ENCODE peak calls at places on chromosomes 13 and 19, in ten cellular contexts. A, I, Q, O, S, P, K, Y, N and Z are unnamed samples.

GRCh38 chr13:50616101-50616500 is 227.4 kb downstream of the DLEU7 start:
- DNase-seq in I (peak; percentile 89), K (no peak), S (peak; percentile 60), P (no peak), Q (peak; percentile 55), A (peak; percentile 51), Y (no peak), N (no peak), O (peak; percentile 69), Z (no peak)

GRCh38 chr13:44068737-44069136 is 189.0 kb downstream of the LACC1 start:
- DNase-seq in N (no peak), A (peak; percentile 86), S (peak; percentile 39), O (peak; percentile 64), K (no peak), P (no peak), I (peak; percentile 58), Y (no peak), Q (peak; percentile 85), Z (peak; percentile 34)

GRCh38 chr13:24087611-24088235 is 72.8 kb upstream of the SPATA13 start:
- DNase-seq in P (no peak), Y (no peak), N (peak; percentile 35), A (no peak), O (no peak), I (no peak), K (peak; percentile 25), Q (no peak), S (no peak), Z (no peak)

GRCh38 chr13:59746291-59746962 is 417.3 kb downstream of the DIAPH3 start:
- DNase-seq in K (no peak), N (no peak), A (peak; percentile 62), Y (no peak), Q (peak; percentile 47), S (peak; percentile 58), O (peak; percentile 26), I (peak; percentile 58), P (no peak), Z (peak; percentile 31)

GRCh38 chr13:58963321-58963720 is 1200.4 kb downstream of the DIAPH3 start:
- DNase-seq in N (no peak), A (no peak), O (no peak), P (no peak), S (no peak), I (no peak), Q (peak; percentile 19), K (no peak), Y (no peak), Z (no peak)

GRCh38 chr13:48626077-48626449 is 27.7 kb upstream of the CYSLTR2 start:
- DNase-seq in N (no peak), A (peak; percentile 53), K (peak; percentile 39), Q (peak; percentile 6), O (peak; percentile 86), S (peak; percentile 77), I (no peak), Y (no peak), P (no peak), Z (no peak)

GRCh38 chr13:96492758-96493157 is 402.9 kb downstream of the HS6ST3 start:
- DNase-seq in K (no peak), P (no peak), Q (no peak), A (no peak), S (no peak), O (no peak), I (no peak), N (no peak), Y (no peak), Z (no peak)

GRCh38 chr13:97028441-97029299 is 34.4 kb upstream of the OXGR1 start:
- DNase-seq in K (peak; percentile 24), Y (no peak), Q (peak; percentile 61), A (peak; percentile 40), I (peak; percentile 78), P (peak; percentile 41), S (peak; percentile 62), N (no peak), O (peak; percentile 67), Z (no peak)

GRCh38 chr19:46180701-46181385 is 32.8 kb downstream of the IGFL2 start:
- DNase-seq in K (no peak), P (no peak), I (peak; percentile 79), O (peak; percentile 26), A (peak; percentile 22), Y (no peak), N (no peak), Q (peak; percentile 72), S (peak; percentile 57), Z (no peak)

GRCh38 chr19:56092685-56093631 is 28.1 kb downstream of the ZNF787 start:
- DNase-seq in Q (no peak), N (no peak), I (no peak), P (no peak), O (no peak), Y (no peak), S (no peak), A (no peak), K (no peak), Z (no peak)

GRCh38 chr13:95896302-95896701 is 156.9 kb downstream of the UGGT2 start:
- DNase-seq in P (no peak), N (no peak), O (no peak), I (peak; percentile 2), S (peak; percentile 69), Y (no peak), Q (peak; percentile 36), K (no peak), A (peak; percentile 51), Z (no peak)

GRCh38 chr19:39409886-39410619 is 2.4 kb upstream of the PLEKHG2 start:
- DNase-seq in O (peak; percentile 67), P (peak; percentile 85), S (peak; percentile 65), Y (peak; percentile 92), Q (peak; percentile 83), A (no peak), K (peak; percentile 86), N (peak; percentile 87), I (peak; percentile 92), Z (no peak)

GRCh38 chr13:71320452-71320851 is 546.6 kb downstream of the DACH1 start:
- DNase-seq in I (peak; percentile 29), Q (peak; percentile 6), O (peak; percentile 19), S (no peak), P (no peak), Y (no peak), N (no peak), A (peak; percentile 41), K (no peak), Z (no peak)

GRCh38 chr19:13079542-13079986 is 23.1 kb downstream of the LYL1 start:
- DNase-seq in O (no peak), K (peak; percentile 65), I (peak; percentile 95), A (peak; percentile 50), N (peak; percentile 71), P (no peak), S (peak; percentile 84), Y (peak; percentile 79), Q (peak; percentile 76), Z (peak; percentile 70)
- TF ChIP-seq CTCF in O (no peak), K (no peak), I (no peak), A (no peak), N (no peak), P (no peak), S (no peak), Y (no peak), Q (no peak), Z (peak; percentile 23)

GRCh38 chr19:48415395-48415794 is 21.9 kb downstream of the GRIN2D start:
- DNase-seq in Q (peak; percentile 64), A (peak; percentile 36), I (peak; percentile 69), S (peak; percentile 26), O (peak; percentile 65), K (peak; percentile 68), P (peak; percentile 70), N (peak; percentile 83), Y (peak; percentile 87), Z (no peak)
- H3K4me3 ChIP-seq in Q (peak overlapping the region; percentile 34), A (no peak overlapping the region), I (no peak overlapping the region), S (no peak overlapping the region), O (peak overlapping the region; percentile 43), K (peak overlapping the region; percentile 25), P (peak overlapping the region; percentile 27), N (no peak overlapping the region), Y (peak overlapping the region; percentile 19), Z (no peak overlapping the region)

GRCh38 chr19:11202488-11203193 is 5.3 kb upstream of the KANK2 start:
- DNase-seq in S (no peak), N (no peak), K (no peak), Y (no peak), O (no peak), I (no peak), P (no peak), Q (no peak), A (no peak), Z (no peak)

GRCh38 chr19:11204076-11204602 is 6.8 kb upstream of the KANK2 start:
- DNase-seq in A (no peak), Q (no peak), N (no peak), Y (no peak), I (no peak), K (no peak), O (no peak), P (no peak), S (no peak), Z (no peak)

GRCh38 chr19:11204943-11205349 is 7.6 kb upstream of the KANK2 start:
- DNase-seq in O (no peak), K (no peak), N (no peak), Y (no peak), S (no peak), A (no peak), Q (no peak), I (peak; percentile 45), P (no peak), Z (no peak)

GRCh38 chr19:11201791-11202190 is 4.4 kb upstream of the KANK2 start:
- DNase-seq in N (no peak), P (no peak), K (no peak), O (no peak), A (no peak), Q (no peak), Y (no peak), I (no peak), S (no peak), Z (no peak)

DNA sequence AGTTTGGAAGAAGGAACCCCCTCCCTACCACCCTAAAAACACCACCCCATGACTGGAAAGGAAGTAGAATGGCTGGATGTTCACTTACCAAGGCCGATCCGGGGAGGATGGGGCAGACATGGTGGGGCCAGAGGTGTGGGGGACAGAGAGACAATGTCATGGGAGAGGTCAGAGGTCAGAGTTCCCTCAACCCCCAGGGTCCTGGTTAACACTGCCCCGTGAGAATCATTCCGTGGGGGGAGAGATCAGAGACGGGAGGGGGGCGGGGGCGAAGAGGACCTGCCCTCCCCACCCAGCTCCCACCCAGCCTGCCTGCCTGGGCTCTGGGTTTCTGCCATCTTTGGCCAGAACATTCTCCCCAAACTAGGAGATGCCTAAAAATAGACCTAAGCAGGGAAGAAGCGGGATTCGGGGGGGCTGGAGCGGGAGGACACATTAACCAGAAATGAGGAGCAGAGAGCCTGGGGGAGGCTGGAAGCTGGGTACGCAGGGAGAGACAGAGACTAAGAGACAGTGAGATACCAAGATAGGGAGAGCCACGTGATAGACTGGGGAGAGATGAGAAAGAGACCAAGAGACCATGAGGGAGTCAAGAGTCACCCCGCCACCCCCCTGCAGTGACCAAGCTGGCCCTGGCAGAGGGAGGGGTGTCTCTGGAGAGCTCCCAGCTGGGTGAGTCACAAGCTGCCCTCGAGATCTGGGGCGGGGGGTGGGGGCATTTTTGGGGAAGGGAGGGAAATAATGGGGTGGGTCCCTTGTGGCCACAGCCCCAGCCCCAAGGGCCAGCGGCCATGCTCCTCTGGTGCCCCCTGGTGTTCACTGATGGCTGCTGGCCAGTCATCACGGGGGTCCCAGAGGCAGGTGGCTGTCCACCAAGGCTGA is 6.1 kb upstream of the KANK2 start:
- DNase-seq in A (peak; percentile 71), O (peak; percentile 40), N (peak; percentile 81), I (peak; percentile 92), P (peak; percentile 39), K (peak; percentile 85), S (peak; percentile 91), Q (peak; percentile 73), Y (peak; percentile 82), Z (peak; percentile 57)
- TF ChIP-seq CTCF in A (peak; percentile 84), O (peak; percentile 91), N (peak; percentile 89), I (peak; percentile 76), P (no peak), K (peak; percentile 91), S (peak; percentile 93), Q (peak; percentile 90), Y (peak; percentile 77), Z (peak; percentile 97)

GRCh38 chr19:47230921-47231214 is at the start of gene BBC3:
- DNase-seq in P (no peak), K (no peak), O (no peak), I (no peak), N (no peak), S (no peak), Y (no peak), Q (no peak), A (no peak), Z (no peak)
- H3K4me3 ChIP-seq in P (peak within 1 kb of the TSS; percentile 89), K (peak within 1 kb of the TSS; percentile 98), O (peak within 1 kb of the TSS; percentile 86), I (peak within 1 kb of the TSS; percentile 87), N (peak within 1 kb of the TSS; percentile 96), S (peak within 1 kb of the TSS; percentile 100), Y (peak within 1 kb of the TSS; percentile 97), Q (peak within 1 kb of the TSS; percentile 98), A (peak within 1 kb of the TSS; percentile 96), Z (peak within 1 kb of the TSS; percentile 77)